ENCODE peak calls at places on chromosomes 4 and X, in seven cellular contexts. A is mesendoderm, S is H9, P is mesenchymal stem cell, Y is IMR-90, T is H1, V is trophoblast cell. J is an unnamed sample.

GRCh38 chr4:142615324-142615665 is 230.8 kb downstream of the INPP4B start:
- DNase-seq in A (peak), S (no peak), P (peak), Y (peak), T (no peak), V (peak), J (no peak)

GRCh38 chr4:173506780-173507211 is 23.2 kb downstream of the HAND2 start:
- DNase-seq in A (peak), S (peak), P (no peak), Y (no peak), T (no peak), V (no peak), J (no peak)

GRCh38 chrX:107715331-107716044 is 60.1 kb downstream of the TSC22D3 start:
- DNase-seq in A (no peak), S (no peak), P (peak), Y (peak), T (no peak), V (no peak), J (no peak)

GRCh38 chr4:110087116-110087708 is 111.2 kb downstream of the ELOVL6 start:
- DNase-seq in A (no peak), S (no peak), P (peak), Y (peak), T (no peak), V (no peak), J (no peak)

GRCh38 chrX:31006027-31006426 is 65.8 kb downstream of the FTHL17 start:
- DNase-seq in A (no peak), S (no peak), P (no peak), Y (no peak), T (no peak), V (no peak), J (no peak)

GRCh38 chrX:154002215-154002719 is 17.4 kb downstream of the IRAK1 start:
- DNase-seq in A (peak), S (no peak), P (peak), Y (peak), T (no peak), V (peak), J (no peak)

GRCh38 chr4:112759313-112759712 is 122.4 kb downstream of the LARP7 start:
- DNase-seq in A (peak), S (peak), P (no peak), Y (no peak), T (no peak), V (no peak), J (no peak)

GRCh38 chrX:120477453-120477852 is 8.4 kb upstream of the LAMP2 start:
- DNase-seq in A (no peak), S (no peak), P (no peak), Y (no peak), T (no peak), V (no peak), J (no peak)

GRCh38 chr4:102438873-102439614 is 62.1 kb upstream of the NFKB1 start:
- DNase-seq in A (peak), S (no peak), P (peak), Y (peak), T (no peak), V (peak), J (no peak)

GRCh38 chr4:181018472-181018871 is 1224.7 kb upstream of the TENM3 start:
- DNase-seq in A (no peak), S (no peak), P (no peak), Y (no peak), T (no peak), V (no peak), J (no peak)

GRCh38 chrX:104376937-104377336 is 122.2 kb upstream of the ESX1 start:
- DNase-seq in A (no peak), S (no peak), P (no peak), Y (no peak), T (no peak), V (no peak), J (no peak)

GRCh38 chr4:77600521-77601451 is 4.8 kb upstream of the CXCL13 start:
- DNase-seq in A (peak), S (peak), P (peak), Y (peak), T (no peak), V (peak), J (peak)

GRCh38 chrX:47802589-47802988 is 34.1 kb upstream of the ZNF81 start:
- DNase-seq in A (no peak), S (no peak), P (no peak), Y (peak), T (no peak), V (no peak), J (no peak)

GRCh38 chr4:7760228-7760627 is 179.4 kb downstream of the AFAP1 start:
- DNase-seq in A (no peak), S (no peak), P (no peak), Y (no peak), T (no peak), V (no peak), J (no peak)

GRCh38 chr4:7319024-7319423 is 115.7 kb downstream of the PSAPL1 start:
- DNase-seq in A (no peak), S (no peak), P (no peak), Y (no peak), T (no peak), V (no peak), J (no peak)

GRCh38 chr4:153573881-153574807 is 108.0 kb downstream of the TMEM131L start:
- DNase-seq in A (peak), S (no peak), P (peak), Y (peak), T (no peak), V (peak), J (no peak)

GRCh38 chrX:632391-633042 is 1.9 kb downstream of the SHOX start:
- DNase-seq in A (peak), S (peak), P (no peak), Y (no peak), T (peak), V (no peak), J (no peak)

GRCh38 chr4:109702950-109703663 is at the start of gene CASP6:
- DNase-seq in A (peak), S (peak), P (peak), Y (peak), T (peak), V (peak), J (peak)

GRCh38 chr4:170400346-170400745 is 310.6 kb upstream of the AADAT start:
- DNase-seq in A (peak), S (no peak), P (no peak), Y (no peak), T (no peak), V (no peak), J (no peak)

GRCh38 chr4:5928241-5928640 is 35.4 kb upstream of the CRMP1 start:
- DNase-seq in A (peak), S (no peak), P (peak), Y (no peak), T (no peak), V (no peak), J (no peak)

GRCh38 chrX:30935985-30936384 is 46.9 kb upstream of the TAB3 start:
- DNase-seq in A (peak), S (peak), P (peak), Y (peak), T (no peak), V (peak), J (no peak)

GRCh38 chrX:101550825-101551767 is 749 bp downstream of the ARMCX1 start:
- DNase-seq in A (peak), S (peak), P (peak), Y (peak), T (peak), V (no peak), J (peak)

GRCh38 chr4:173917255-173917960 is 366.1 kb downstream of the FBXO8 start:
- DNase-seq in A (peak), S (no peak), P (peak), Y (peak), T (no peak), V (peak), J (no peak)

GRCh38 chr4:37528161-37528560 is 158.0 kb downstream of the RELL1 start:
- DNase-seq in A (no peak), S (no peak), P (no peak), Y (no peak), T (no peak), V (peak), J (no peak)

GRCh38 chr4:99248714-99249113 is 29.7 kb upstream of the ADH6 start:
- DNase-seq in A (no peak), S (no peak), P (no peak), Y (peak), T (no peak), V (no peak), J (no peak)

GRCh38 chr4:122764071-122764807 is 31.7 kb downstream of the BBS12 start:
- DNase-seq in A (no peak), S (no peak), P (peak), Y (peak), T (no peak), V (peak), J (no peak)

GRCh38 chr4:122759639-122760310 is 27.3 kb downstream of the BBS12 start:
- DNase-seq in A (no peak), S (no peak), P (no peak), Y (peak), T (no peak), V (no peak), J (no peak)

GRCh38 chr4:122764808-122765189 is 32.3 kb downstream of the BBS12 start:
- DNase-seq in A (no peak), S (no peak), P (peak), Y (peak), T (no peak), V (peak), J (no peak)

GRCh38 chr4:122762966-122763716 is 30.6 kb downstream of the BBS12 start:
- DNase-seq in A (no peak), S (no peak), P (no peak), Y (no peak), T (no peak), V (no peak), J (no peak)

DNA sequence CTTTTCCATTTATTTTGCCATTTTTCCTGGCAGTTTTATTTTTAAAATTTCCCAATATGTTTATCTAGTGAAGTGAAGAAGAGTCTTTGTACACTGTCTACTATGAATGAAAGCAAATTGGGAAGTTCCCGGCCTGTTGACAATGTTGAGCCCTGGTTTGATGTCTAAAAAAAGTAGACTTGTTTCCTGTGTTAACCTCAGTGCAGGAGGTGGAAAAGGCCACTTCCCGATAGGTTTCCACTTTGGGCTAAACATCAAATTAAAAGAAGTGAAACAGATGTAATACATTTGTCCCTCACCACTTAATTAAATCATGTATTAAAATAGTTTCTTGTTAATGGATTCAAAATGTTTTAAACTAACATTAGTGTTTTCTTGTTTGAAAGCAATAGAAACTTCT is 30.0 kb downstream of the BBS12 start:
- DNase-seq in A (no peak), S (no peak), P (no peak), Y (no peak), T (no peak), V (no peak), J (no peak)
- H4K8ac ChIP-seq in A (no peak), S (no peak), P (no peak), Y (no peak), T (no peak), V (no peak), J (no peak)

DNA sequence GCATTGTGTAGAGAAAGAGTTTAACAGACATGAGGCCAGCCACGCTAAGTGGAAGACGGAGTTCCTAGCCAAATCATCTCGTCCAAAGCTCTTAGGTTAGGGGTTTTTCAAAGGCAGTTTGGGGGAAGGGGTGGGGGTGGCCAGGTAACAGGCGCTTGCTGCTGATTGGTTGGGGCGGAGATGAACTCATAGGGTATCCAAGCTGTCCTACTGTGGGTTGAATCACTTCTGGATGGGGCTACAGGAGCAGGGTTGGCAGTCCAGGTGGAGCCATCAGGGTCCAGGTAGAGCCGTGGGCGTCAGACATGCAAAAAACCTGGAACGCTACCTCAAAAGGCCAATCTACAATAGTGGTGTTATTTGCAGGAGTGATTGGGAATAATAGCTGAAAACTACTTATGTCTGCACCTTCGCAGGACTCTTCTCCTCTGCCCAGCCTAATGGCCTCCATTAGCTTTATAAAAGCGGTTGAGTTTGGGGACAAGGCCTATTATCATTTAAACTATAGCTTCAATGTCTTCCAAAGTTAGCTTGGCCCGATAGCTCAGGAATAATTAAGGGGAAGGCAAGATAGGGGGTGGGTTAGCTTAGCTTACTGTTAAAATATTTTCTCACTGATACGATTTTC is 579.6 kb downstream of the NLGN4X start:
- DNase-seq in A (no peak), S (peak), P (no peak), Y (no peak), T (peak), V (no peak), J (no peak)
- H4K8ac ChIP-seq in A (no peak), S (no peak), P (no peak), Y (no peak), T (no peak), V (no peak), J (no peak)

DNA sequence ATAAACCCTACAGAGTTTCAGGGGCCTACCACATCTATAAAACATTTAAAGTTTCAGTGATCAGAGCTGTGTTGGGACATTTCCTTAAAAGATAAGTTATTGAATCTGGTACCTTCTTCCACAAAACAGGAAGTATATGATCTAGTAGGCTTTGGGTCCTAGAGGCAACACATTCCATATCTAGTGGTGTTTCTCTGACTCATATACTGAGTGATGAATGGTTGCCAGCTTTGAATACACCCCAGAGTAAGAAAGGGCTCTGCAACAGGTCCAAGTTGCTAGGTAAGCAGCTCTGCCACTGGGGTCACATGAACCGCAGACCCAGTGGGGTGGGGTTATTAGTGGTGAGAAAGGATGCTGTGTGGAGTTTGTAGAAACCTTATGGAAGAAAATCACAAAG is 32.4 kb upstream of the BLTP1 start:
- DNase-seq in A (no peak), S (no peak), P (no peak), Y (peak), T (no peak), V (no peak), J (no peak)
- H4K8ac ChIP-seq in A (no peak), S (no peak), P (no peak), Y (no peak), T (no peak), V (no peak), J (no peak)

GRCh38 chr4:107891299-107891698 is 40.0 kb upstream of the CYP2U1 start:
- DNase-seq in A (no peak), S (no peak), P (no peak), Y (no peak), T (no peak), V (no peak), J (no peak)
- H4K8ac ChIP-seq in A (no peak), S (no peak), P (no peak), Y (no peak), T (no peak), V (no peak), J (no peak)

J was measured in neuronal stem cell.